ENCODE peak calls at places on chromosomes 16 and 17, in seven cellular contexts. Q, C, H, W, F, T and E are unnamed samples.

GRCh38 chr17:1180958-1181768 is 1.4 kb upstream of the ABR start:
- DNase-seq in Q (peak; percentile 93), C (no peak), H (no peak), W (no peak), F (no peak), T (no peak), E (no peak)

GRCh38 chr16:54318941-54319340 is 32.4 kb upstream of the IRX3 start:
- DNase-seq in Q (no peak), C (no peak), H (no peak), W (no peak), F (peak; percentile 47), T (no peak), E (peak; percentile 1)

GRCh38 chr16:87812200-87812656 is 46.4 kb upstream of the KLHDC4 start:
- DNase-seq in Q (no peak), C (peak; percentile 10), H (no peak), W (peak; percentile 69), F (no peak), T (no peak), E (no peak)

GRCh38 chr16:80932725-80933124 is 74.0 kb downstream of the CMC2 start:
- DNase-seq in Q (no peak), C (peak; percentile 100), H (no peak), W (no peak), F (peak; percentile 97), T (no peak), E (peak; percentile 90)

GRCh38 chr17:17484451-17484899 is 7.7 kb downstream of the MED9 start:
- DNase-seq in Q (no peak), C (peak; percentile 27), H (no peak), W (no peak), F (no peak), T (no peak), E (no peak)

GRCh38 chr17:13825526-13826040 is 223.9 kb upstream of the HS3ST3A1 start:
- DNase-seq in Q (no peak), C (no peak), H (no peak), W (no peak), F (peak; percentile 2), T (no peak), E (no peak)

GRCh38 chr17:62664336-62665120 is 37.1 kb downstream of the MRC2 start:
- DNase-seq in Q (no peak), C (no peak), H (no peak), W (no peak), F (no peak), T (no peak), E (no peak)

GRCh38 chr17:5019475-5019956 is 15.7 kb downstream of the SLC52A1 start:
- DNase-seq in Q (no peak), C (peak; percentile 25), H (no peak), W (no peak), F (no peak), T (no peak), E (no peak)